ENCODE peak calls at places on chromosomes 12 and 14, in four cellular contexts. R, N, C and M are unnamed samples.

GRCh38 chr12:87953257-87953860 is 75.8 kb downstream of the C12orf50 start:
- DNase-seq in C (no peak), N (peak), R (peak), M (peak)

GRCh38 chr12:112810235-112810917 is 18.8 kb downstream of the RPH3A start:
- DNase-seq in N (no peak), R (no peak), C (no peak), M (no peak)

GRCh38 chr12:8449293-8449944 is 6.3 kb upstream of the CLEC6A start:
- DNase-seq in R (no peak), N (peak), C (no peak), M (no peak)

GRCh38 chr12:58044966-58045365 is 103.6 kb downstream of the ATP23 start:
- DNase-seq in C (no peak), R (no peak), N (no peak), M (no peak)

GRCh38 chr12:116213885-116214527 is 63.5 kb downstream of the MED13L start:
- DNase-seq in N (no peak), R (no peak), C (no peak), M (no peak)

GRCh38 chr12:116171549-116171948 is 105.9 kb downstream of the MED13L start:
- DNase-seq in N (no peak), C (no peak), R (peak), M (no peak)

GRCh38 chr14:91261986-91262549 is 17.6 kb upstream of the GPR68 start:
- DNase-seq in R (no peak), C (no peak), N (no peak), M (no peak)

GRCh38 chr12:92224685-92225331 is 79.2 kb upstream of the BTG1 start:
- DNase-seq in C (no peak), R (peak), N (no peak), M (no peak)

GRCh38 chr12:42473130-42473529 is 116.4 kb downstream of the PRICKLE1 start:
- DNase-seq in N (no peak), C (no peak), R (peak), M (no peak)

GRCh38 chr14:73758392-73759182 is 44.4 kb upstream of the PNMA1 start:
- DNase-seq in R (peak), N (peak), C (peak), M (peak)

GRCh38 chr12:68358532-68359485 is 26.6 kb upstream of the MDM1 start:
- DNase-seq in C (no peak), N (peak), R (peak), M (peak)

GRCh38 chr12:40946612-40947194 is 241.4 kb upstream of the PDZRN4 start:
- DNase-seq in C (no peak), N (peak), R (peak), M (peak)

GRCh38 chr12:98211914-98212695 is 303.3 kb upstream of the TMPO start:
- DNase-seq in N (no peak), C (no peak), R (no peak), M (no peak)

GRCh38 chr14:22781606-22782000 is 15.1 kb downstream of the OXA1L start:
- DNase-seq in R (peak), C (no peak), N (no peak), M (no peak)

GRCh38 chr12:65657635-65658034 is 166.6 kb upstream of the HMGA2 start:
- DNase-seq in N (no peak), R (peak), C (no peak), M (no peak)

GRCh38 chr12:21223930-21224329 is 92.9 kb downstream of the SLCO1B1 start:
- DNase-seq in C (no peak), N (no peak), R (no peak), M (no peak)

GRCh38 chr12:63965936-63966602 is 121.6 kb downstream of the SRGAP1 start:
- DNase-seq in C (no peak), R (no peak), N (no peak), M (no peak)

GRCh38 chr12:103779410-103780092 is 61.5 kb downstream of the NT5DC3 start:
- DNase-seq in R (no peak), N (no peak), C (no peak), M (no peak)

GRCh38 chr14:104392001-104392395 is 187.6 kb upstream of the C14orf180 start:
- DNase-seq in N (no peak), R (no peak), C (no peak), M (no peak)